ENCODE peak calls at places on chromosome 18, in ten cellular contexts. K is activated CD4-positive, alpha-beta T cell treated with anti-CD3 and anti-CD28 coated beads, Interleukin-2, amount 50 U/mL, for 1 hour; B is spleen; D is GDM1; J is neural crest cell; I is LNCaP clone FGC; Y is EL; V is head of caudate nucleus; L is mammary epithelial cell; O is activated T-cell treated with anti-CD3 and anti-CD28 coated beads, Interleukin-2, amount 50 U/mL, for 72 hours. T is an unnamed sample.

GRCh38 chr18:50816767-50817166 is 3.0 kb downstream of the MRO start:
- DNase-seq in K (no peak), B (no peak), D (no peak), J (no peak), I (no peak), Y (no peak), V (no peak), L (no peak), O (no peak), T (no peak)

GRCh38 chr18:24704921-24705620 is 244.6 kb downstream of the HRH4 start:
- DNase-seq in K (no peak), B (no peak), D (no peak), J (no peak), I (no peak), Y (peak; percentile 45), V (no peak), L (no peak), O (no peak), T (peak; percentile 79)

GRCh38 chr18:52451851-52452250 is 111.9 kb downstream of the DCC start:
- DNase-seq in K (no peak), B (no peak), D (no peak), J (no peak), I (no peak), Y (no peak), V (no peak), L (no peak), O (no peak), T (no peak)

GRCh38 chr18:1037766-1038165 is 133.1 kb downstream of the ADCYAP1 start:
- DNase-seq in K (no peak), B (no peak), D (no peak), J (no peak), I (no peak), Y (no peak), V (no peak), L (no peak), O (no peak), T (no peak)

GRCh38 chr18:77439888-77440287 is 190.2 kb downstream of the GALR1 start:
- DNase-seq in K (no peak), B (no peak), D (no peak), J (no peak), I (no peak), Y (no peak), V (no peak), L (no peak), O (no peak), T (no peak)

GRCh38 chr18:23226930-23227728 is 91.8 kb downstream of the CABLES1 start:
- DNase-seq in K (no peak), B (no peak), D (no peak), J (no peak), I (no peak), Y (peak; percentile 78), V (no peak), L (peak; percentile 20), O (no peak), T (peak; percentile 89)

GRCh38 chr18:7657050-7657449 is 89.9 kb downstream of the PTPRM start:
- DNase-seq in K (no peak), B (no peak), D (no peak), J (no peak), I (no peak), Y (no peak), V (no peak), L (no peak), O (no peak), T (no peak)

GRCh38 chr18:79522451-79523220 is 126.9 kb downstream of the NFATC1 start:
- DNase-seq in K (peak; percentile 76), B (peak; percentile 84), D (no peak), J (no peak), I (no peak), Y (no peak), V (no peak), L (no peak), O (peak; percentile 75), T (no peak)

GRCh38 chr18:77974329-77974728 is 724.7 kb downstream of the GALR1 start:
- DNase-seq in K (no peak), B (no peak), D (no peak), J (no peak), I (no peak), Y (no peak), V (no peak), L (no peak), O (no peak), T (no peak)

T was measured in EH.